ENCODE peak calls at places on chromosomes 12 and 14, in six cellular contexts. L is lower lobe of right lung, S is mucosa of descending colon, E is SK-N-SH, M is BE2C, A is RWPE2. V is an unnamed sample. For H3K4me1, the result is how much of the 10 kb centered on the place peaks cover.

GRCh38 chr12:130157998-130158774 is 4.1 kb upstream of the FZD10 start:
- DNase-seq in L (no peak), S (no peak), E (no peak), M (no peak), A (no peak), V (peak)

GRCh38 chr14:52014601-52015267 is 25.4 kb downstream of the RTRAF start:
- DNase-seq in L (no peak), S (no peak), E (peak), M (peak), A (no peak), V (no peak)

GRCh38 chr14:89303452-89304435 is 113.3 kb downstream of the FOXN3 start:
- DNase-seq in L (peak), S (peak), E (no peak), M (no peak), A (no peak), V (peak)

GRCh38 chr12:95805864-95806669 is 15.5 kb upstream of the NTN4 start:
- DNase-seq in L (no peak), S (no peak), E (no peak), M (no peak), A (peak), V (no peak)

GRCh38 chr12:117188961-117189724 is 1.1 kb downstream of the FBXO21 start:
- DNase-seq in L (no peak), S (peak), E (no peak), M (no peak), A (no peak), V (no peak)

GRCh38 chr12:88299567-88300101 is 157.5 kb downstream of the TMTC3 start:
- DNase-seq in L (no peak), S (no peak), E (no peak), M (no peak), A (peak), V (no peak)

GRCh38 chr12:7374423-7375144 is 69.4 kb downstream of the CD163L1 start:
- DNase-seq in L (peak), S (peak), E (peak), M (peak), A (no peak), V (peak)

GRCh38 chr14:92633724-92634123 is 114.7 kb downstream of the LGMN start:
- DNase-seq in L (no peak), S (no peak), E (no peak), M (no peak), A (no peak), V (no peak)

GRCh38 chr14:22836301-22837058 is at the start of gene MMP14:
- DNase-seq in L (peak), S (peak), E (peak), M (no peak), A (peak), V (no peak)

GRCh38 chr14:64755661-64756265 is 51.5 kb downstream of the PLEKHG3 start:
- DNase-seq in L (no peak), S (peak), E (no peak), M (no peak), A (peak), V (no peak)

GRCh38 chr14:75864352-75864751 is 117.4 kb downstream of the TGFB3 start:
- DNase-seq in L (no peak), S (no peak), E (no peak), M (no peak), A (no peak), V (no peak)

GRCh38 chr12:131264625-131265024 is 310.9 kb downstream of the ADGRD1 start:
- DNase-seq in L (peak), S (no peak), E (no peak), M (no peak), A (no peak), V (no peak)

GRCh38 chr12:40689576-40689975 is 2.7 kb upstream of the CNTN1 start:
- DNase-seq in L (no peak), S (no peak), E (no peak), M (no peak), A (no peak), V (no peak)

GRCh38 chr14:95431199-95432145 is 85.0 kb downstream of the SYNE3 start:
- DNase-seq in L (no peak), S (peak), E (peak), M (no peak), A (no peak), V (no peak)

GRCh38 chr12:46933947-46934346 is 108.2 kb upstream of the SLC38A4 start:
- DNase-seq in L (no peak), S (peak), E (no peak), M (no peak), A (no peak), V (no peak)

GRCh38 chr12:27330846-27331245 is 1.8 kb upstream of the BMAL2 start:
- DNase-seq in L (no peak), S (no peak), E (no peak), M (no peak), A (no peak), V (no peak)

GRCh38 chr14:54777395-54777794 is 125.2 kb downstream of the GCH1 start:
- DNase-seq in L (no peak), S (no peak), E (no peak), M (no peak), A (no peak), V (no peak)

GRCh38 chr12:56521590-56522371 is at the start of gene RBMS2:
- DNase-seq in L (peak), S (peak), E (peak), M (peak), A (peak), V (peak)

GRCh38 chr14:101980700-101981099 is 16.3 kb downstream of the DYNC1H1 start:
- DNase-seq in L (no peak), S (no peak), E (no peak), M (no peak), A (peak), V (no peak)

GRCh38 chr14:95313707-95314106 is 6.0 kb downstream of the CLMN start:
- DNase-seq in L (peak), S (peak), E (no peak), M (no peak), A (no peak), V (peak)

GRCh38 chr12:57126561-57126960 is 1.7 kb upstream of the LRP1 start:
- DNase-seq in L (no peak), S (no peak), E (no peak), M (no peak), A (no peak), V (no peak)

GRCh38 chr12:123141615-123142517 is 9.0 kb downstream of the PITPNM2 start:
- DNase-seq in L (no peak), S (peak), E (no peak), M (no peak), A (no peak), V (no peak)

GRCh38 chr12:46303039-46303666 is 34.3 kb upstream of the SLC38A1 start:
- DNase-seq in L (no peak), S (peak), E (peak), M (peak), A (no peak), V (no peak)

DNA sequence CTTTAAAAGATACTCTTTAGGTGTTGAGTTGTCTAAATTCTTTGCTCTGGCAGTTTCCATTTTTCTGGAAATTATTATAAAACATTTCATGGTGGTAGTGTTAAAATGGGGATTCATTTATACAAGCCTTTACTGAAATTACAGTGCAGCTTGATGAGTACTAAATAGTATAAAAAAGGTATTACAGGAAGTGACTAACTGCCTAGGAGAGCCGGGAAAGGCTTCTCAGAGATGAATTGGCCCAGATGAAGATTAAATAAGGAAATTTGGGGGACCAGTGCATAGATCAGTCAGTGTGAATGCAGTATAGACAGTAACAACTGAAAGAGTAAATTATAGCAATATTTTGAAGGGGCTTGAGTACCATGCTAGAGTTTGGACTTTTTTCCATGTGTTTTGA is 7.5 kb downstream of the PSMA6 start:
- DNase-seq in L (no peak), S (no peak), E (no peak), M (no peak), A (no peak), V (no peak)
- H3K4me1 ChIP-seq in L (half or more), S (under half), E (under half), M (under half), A (under half), V (half or more)

DNA sequence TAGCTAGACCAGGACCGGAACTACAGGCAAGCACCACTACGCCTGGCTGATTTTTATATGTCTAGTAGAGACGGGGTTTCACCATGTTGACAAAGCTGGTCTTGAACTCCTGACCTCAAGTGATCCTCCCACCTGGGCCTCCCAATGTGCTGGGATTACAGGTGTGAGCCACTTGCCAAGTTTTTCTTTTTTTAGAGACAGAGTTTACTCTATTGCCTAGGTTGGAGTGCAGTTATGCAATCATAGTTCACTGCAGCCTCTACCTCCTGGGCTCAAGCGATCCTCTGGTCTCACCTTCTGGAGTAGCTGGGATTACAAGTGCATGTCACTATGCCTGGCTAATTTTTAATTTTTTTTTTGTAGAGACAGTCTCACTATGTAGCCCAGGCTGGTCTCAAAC is 201.5 kb upstream of the TBX3 start:
- DNase-seq in L (no peak), S (no peak), E (no peak), M (no peak), A (no peak), V (no peak)
- TF ChIP-seq CTCF in L (no peak), S (no peak), E (no peak), M (no peak), A (no peak), V (no peak)

GRCh38 chr14:103545915-103546650 is 16.4 kb downstream of the BAG5 start:
- DNase-seq in L (peak), S (no peak), E (peak), M (peak), A (peak), V (no peak)
- H3K4me1 ChIP-seq in L (half or more), S (under half), E (under half), M (under half), A (under half), V (under half)

DNA sequence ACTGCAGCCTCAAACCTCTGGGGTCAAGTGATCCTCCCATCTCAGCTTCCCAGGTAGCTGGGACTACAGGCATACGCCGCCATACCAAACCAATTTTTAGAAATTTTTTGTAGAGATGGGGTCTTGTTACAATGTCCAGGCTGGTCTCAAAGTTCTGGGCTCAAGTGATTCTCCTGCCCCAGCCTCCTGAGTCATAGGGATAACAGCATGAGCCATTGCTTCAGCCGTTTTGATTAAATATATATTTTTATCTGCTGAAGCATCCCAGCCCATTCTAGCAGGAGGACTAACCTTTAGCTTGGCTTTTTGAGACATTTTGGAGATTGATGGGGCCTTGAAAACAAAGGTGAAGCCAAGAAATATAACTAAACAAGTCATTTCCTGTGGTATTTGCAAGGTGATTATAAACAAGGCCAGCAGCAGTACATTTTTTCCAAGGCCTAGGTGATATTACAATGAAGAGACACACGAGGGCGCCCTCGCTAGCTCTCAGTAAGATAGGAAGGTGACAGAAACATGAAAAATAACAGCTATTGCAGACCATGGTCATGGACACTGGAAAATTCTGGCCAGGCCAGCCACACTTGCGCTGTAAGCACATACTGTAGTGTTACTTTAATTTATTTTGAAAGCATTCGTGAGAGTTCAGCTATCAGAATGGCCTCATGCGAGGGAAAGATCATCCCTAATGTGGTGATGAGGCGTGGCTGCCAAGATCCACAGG is 63.4 kb downstream of the DGLUCY start:
- DNase-seq in L (peak), S (peak), E (peak), M (peak), A (no peak), V (no peak)
- TF ChIP-seq CTCF in L (peak), S (peak), E (peak), M (peak), A (peak), V (peak)

GRCh38 chr14:87686736-87687135 is 306.2 kb downstream of the GALC start:
- DNase-seq in L (no peak), S (no peak), E (no peak), M (no peak), A (no peak), V (no peak)

GRCh38 chr14:87687338-87687876 is 305.6 kb downstream of the GALC start:
- DNase-seq in L (no peak), S (no peak), E (no peak), M (no peak), A (no peak), V (no peak)

GRCh38 chr14:87690076-87690661 is 302.8 kb downstream of the GALC start:
- DNase-seq in L (no peak), S (no peak), E (no peak), M (no peak), A (no peak), V (no peak)

DNA sequence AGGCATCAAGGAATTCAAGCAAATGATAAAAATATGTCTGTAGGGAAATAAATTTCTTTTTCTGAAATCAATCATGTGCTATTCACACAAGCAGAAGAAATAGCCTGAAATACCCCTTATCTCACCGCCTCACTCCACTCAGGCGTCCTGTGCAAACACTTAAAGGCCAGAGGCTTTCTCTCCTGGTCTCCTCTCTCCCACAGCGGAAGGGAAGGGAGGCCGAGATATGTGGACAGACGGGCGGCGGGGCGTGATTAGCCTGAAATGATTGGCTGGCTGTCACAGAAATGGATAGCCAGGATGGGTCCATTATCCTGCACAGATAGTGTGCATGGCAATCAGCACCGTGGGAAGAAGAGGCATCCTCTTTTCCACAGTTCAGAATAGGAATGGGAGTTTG is 301.5 kb downstream of the GALC start:
- DNase-seq in L (peak), S (no peak), E (no peak), M (no peak), A (no peak), V (peak)
- H3K4me1 ChIP-seq in L (under half), S (under half), E (under half), M (under half), A (under half), V (under half)

GRCh38 chr12:89954259-89954658 is 245.6 kb upstream of the ATP2B1 start:
- DNase-seq in L (no peak), S (no peak), E (no peak), M (no peak), A (no peak), V (no peak)
- TF ChIP-seq CTCF in L (no peak), S (no peak), E (no peak), M (no peak), A (no peak), V (no peak)

GRCh38 chr12:26091837-26092236 is 33.0 kb downstream of the BHLHE41 start:
- DNase-seq in L (no peak), S (no peak), E (peak), M (no peak), A (no peak), V (no peak)
- H3K4me1 ChIP-seq in L (under half), S (under half), E (under half), M (under half), A (under half), V (under half)

GRCh38 chr12:76694369-76694768 is 69.5 kb upstream of the ZDHHC17 start:
- DNase-seq in L (no peak), S (no peak), E (no peak), M (no peak), A (no peak), V (no peak)

GRCh38 chr12:76685246-76685678 is 78.7 kb upstream of the ZDHHC17 start:
- DNase-seq in L (no peak), S (peak), E (no peak), M (no peak), A (no peak), V (no peak)

GRCh38 chr12:76690916-76691700 is 72.8 kb upstream of the ZDHHC17 start:
- DNase-seq in L (no peak), S (no peak), E (no peak), M (no peak), A (no peak), V (no peak)

GRCh38 chr12:76688001-76688400 is 75.9 kb upstream of the ZDHHC17 start:
- DNase-seq in L (no peak), S (no peak), E (peak), M (no peak), A (no peak), V (no peak)

DNA sequence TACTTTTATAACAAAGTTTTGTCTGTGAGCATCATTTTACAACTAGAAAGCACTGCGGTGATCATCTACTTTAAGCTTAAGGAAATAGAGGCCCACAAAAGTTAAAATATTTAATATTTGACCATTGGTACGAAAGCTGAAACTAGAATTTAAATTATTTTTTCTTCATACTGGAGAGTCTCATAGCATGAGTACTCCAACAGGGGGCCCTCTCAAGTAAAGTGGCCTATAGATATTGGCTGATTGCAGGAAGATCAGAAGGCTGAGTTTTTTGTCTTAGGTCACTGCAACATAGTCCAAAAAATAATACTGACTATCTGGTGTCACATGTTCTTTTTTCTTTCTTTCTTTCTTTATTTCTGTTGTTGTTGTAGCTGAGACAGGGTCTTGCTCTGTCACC is 75.3 kb upstream of the ZDHHC17 start:
- DNase-seq in L (no peak), S (no peak), E (no peak), M (no peak), A (no peak), V (no peak)
- TF ChIP-seq CTCF in L (peak), S (no peak), E (peak), M (peak), A (no peak), V (peak)

GRCh38 chr14:50086316-50086700 is 30.1 kb downstream of the VCPKMT start:
- DNase-seq in L (no peak), S (no peak), E (no peak), M (no peak), A (no peak), V (no peak)
- H3K4me1 ChIP-seq in L (under half), S (under half), E (under half), M (under half), A (under half), V (under half)